ENCODE peak calls at places on chromosomes 12 and 14, in nine cellular contexts. One of them, this sample, is unnamed.

GRCh38 chr12:31117203-31118011 is 43.7 kb downstream of the DDX11 start:
- DNase-seq in pancreas: no peak
- DNase-seq in PC-3: peak
- DNase-seq in AG04449: no peak
- DNase-seq in tibial nerve: peak
- DNase-seq in mesothelial cell of epicardium: no peak
- DNase-seq in heart left ventricle: no peak
- DNase-seq in SK-N-SH: peak
- DNase-seq in upper lobe of left lung: no peak
- DNase-seq in this sample: peak

GRCh38 chr12:109836916-109837315 is 3.7 kb upstream of the TRPV4 start:
- DNase-seq in pancreas: no peak
- DNase-seq in PC-3: peak
- DNase-seq in AG04449: no peak
- DNase-seq in tibial nerve: no peak
- DNase-seq in mesothelial cell of epicardium: no peak
- DNase-seq in heart left ventricle: no peak
- DNase-seq in SK-N-SH: no peak
- DNase-seq in upper lobe of left lung: no peak
- DNase-seq in this sample: no peak

GRCh38 chr14:103155013-103155412 is 31.8 kb downstream of the TNFAIP2 start:
- DNase-seq in pancreas: peak
- DNase-seq in PC-3: peak
- DNase-seq in AG04449: no peak
- DNase-seq in tibial nerve: peak
- DNase-seq in mesothelial cell of epicardium: no peak
- DNase-seq in heart left ventricle: peak
- DNase-seq in SK-N-SH: peak
- DNase-seq in upper lobe of left lung: peak
- DNase-seq in this sample: no peak

GRCh38 chr14:51419685-51420084 is 179.6 kb downstream of the TMX1 start:
- DNase-seq in pancreas: no peak
- DNase-seq in PC-3: no peak
- DNase-seq in AG04449: no peak
- DNase-seq in tibial nerve: no peak
- DNase-seq in mesothelial cell of epicardium: no peak
- DNase-seq in heart left ventricle: no peak
- DNase-seq in SK-N-SH: no peak
- DNase-seq in upper lobe of left lung: no peak
- DNase-seq in this sample: no peak

GRCh38 chr12:16530268-16530865 is 75.6 kb downstream of the LMO3 start:
- DNase-seq in pancreas: peak
- DNase-seq in PC-3: no peak
- DNase-seq in AG04449: no peak
- DNase-seq in tibial nerve: no peak
- DNase-seq in mesothelial cell of epicardium: no peak
- DNase-seq in heart left ventricle: no peak
- DNase-seq in SK-N-SH: no peak
- DNase-seq in upper lobe of left lung: no peak
- DNase-seq in this sample: no peak

GRCh38 chr14:69317780-69318179 is 57.8 kb downstream of the GALNT16 start:
- DNase-seq in pancreas: no peak
- DNase-seq in PC-3: no peak
- DNase-seq in AG04449: no peak
- DNase-seq in tibial nerve: peak
- DNase-seq in mesothelial cell of epicardium: no peak
- DNase-seq in heart left ventricle: no peak
- DNase-seq in SK-N-SH: no peak
- DNase-seq in upper lobe of left lung: peak
- DNase-seq in this sample: no peak

GRCh38 chr12:57476162-57476992 is 3.3 kb downstream of the ARHGAP9 start:
- DNase-seq in pancreas: no peak
- DNase-seq in PC-3: no peak
- DNase-seq in AG04449: no peak
- DNase-seq in tibial nerve: no peak
- DNase-seq in mesothelial cell of epicardium: no peak
- DNase-seq in heart left ventricle: no peak
- DNase-seq in SK-N-SH: no peak
- DNase-seq in upper lobe of left lung: peak
- DNase-seq in this sample: peak

GRCh38 chr12:122929812-122930211 is 33.9 kb upstream of the VPS37B start:
- DNase-seq in pancreas: no peak
- DNase-seq in PC-3: no peak
- DNase-seq in AG04449: no peak
- DNase-seq in tibial nerve: no peak
- DNase-seq in mesothelial cell of epicardium: no peak
- DNase-seq in heart left ventricle: no peak
- DNase-seq in SK-N-SH: no peak
- DNase-seq in upper lobe of left lung: no peak
- DNase-seq in this sample: no peak

GRCh38 chr12:16358896-16359295 is 11.5 kb downstream of the MGST1 start:
- DNase-seq in pancreas: no peak
- DNase-seq in PC-3: no peak
- DNase-seq in AG04449: no peak
- DNase-seq in tibial nerve: no peak
- DNase-seq in mesothelial cell of epicardium: no peak
- DNase-seq in heart left ventricle: no peak
- DNase-seq in SK-N-SH: no peak
- DNase-seq in upper lobe of left lung: no peak
- DNase-seq in this sample: no peak

GRCh38 chr14:51547701-51548100 is 104.0 kb upstream of the FRMD6 start:
- DNase-seq in pancreas: no peak
- DNase-seq in PC-3: no peak
- DNase-seq in AG04449: no peak
- DNase-seq in tibial nerve: no peak
- DNase-seq in mesothelial cell of epicardium: no peak
- DNase-seq in heart left ventricle: no peak
- DNase-seq in SK-N-SH: no peak
- DNase-seq in upper lobe of left lung: no peak
- DNase-seq in this sample: no peak

GRCh38 chr12:116958402-116959197 is 47.9 kb downstream of the FBXW8 start:
- DNase-seq in pancreas: no peak
- DNase-seq in PC-3: peak
- DNase-seq in AG04449: no peak
- DNase-seq in tibial nerve: no peak
- DNase-seq in mesothelial cell of epicardium: no peak
- DNase-seq in heart left ventricle: no peak
- DNase-seq in SK-N-SH: no peak
- DNase-seq in upper lobe of left lung: no peak
- DNase-seq in this sample: no peak

GRCh38 chr12:117596968-117597367 is 235.5 kb upstream of the NOS1 start:
- DNase-seq in pancreas: no peak
- DNase-seq in PC-3: peak
- DNase-seq in AG04449: no peak
- DNase-seq in tibial nerve: no peak
- DNase-seq in mesothelial cell of epicardium: no peak
- DNase-seq in heart left ventricle: no peak
- DNase-seq in SK-N-SH: no peak
- DNase-seq in upper lobe of left lung: no peak
- DNase-seq in this sample: no peak

GRCh38 chr12:104793280-104793679 is 164.8 kb downstream of the SLC41A2 start:
- DNase-seq in pancreas: no peak
- DNase-seq in PC-3: no peak
- DNase-seq in AG04449: no peak
- DNase-seq in tibial nerve: no peak
- DNase-seq in mesothelial cell of epicardium: no peak
- DNase-seq in heart left ventricle: no peak
- DNase-seq in SK-N-SH: no peak
- DNase-seq in upper lobe of left lung: no peak
- DNase-seq in this sample: no peak

GRCh38 chr12:101501410-101502045 is 26.4 kb downstream of the SPIC start:
- DNase-seq in pancreas: no peak
- DNase-seq in PC-3: peak
- DNase-seq in AG04449: no peak
- DNase-seq in tibial nerve: no peak
- DNase-seq in mesothelial cell of epicardium: no peak
- DNase-seq in heart left ventricle: no peak
- DNase-seq in SK-N-SH: no peak
- DNase-seq in upper lobe of left lung: no peak
- DNase-seq in this sample: no peak

GRCh38 chr14:68987653-68988036 is 8.5 kb upstream of the ACTN1 start:
- DNase-seq in pancreas: no peak
- DNase-seq in PC-3: no peak
- DNase-seq in AG04449: no peak
- DNase-seq in tibial nerve: no peak
- DNase-seq in mesothelial cell of epicardium: no peak
- DNase-seq in heart left ventricle: no peak
- DNase-seq in SK-N-SH: peak
- DNase-seq in upper lobe of left lung: no peak
- DNase-seq in this sample: no peak

GRCh38 chr14:36317650-36318049 is 2.8 kb downstream of the MBIP start:
- DNase-seq in pancreas: no peak
- DNase-seq in PC-3: peak
- DNase-seq in AG04449: no peak
- DNase-seq in tibial nerve: no peak
- DNase-seq in mesothelial cell of epicardium: no peak
- DNase-seq in heart left ventricle: no peak
- DNase-seq in SK-N-SH: no peak
- DNase-seq in upper lobe of left lung: no peak
- DNase-seq in this sample: no peak

GRCh38 chr14:36996133-36996856 is 176.1 kb downstream of the SLC25A21 start:
- DNase-seq in pancreas: no peak
- DNase-seq in PC-3: peak
- DNase-seq in AG04449: no peak
- DNase-seq in tibial nerve: no peak
- DNase-seq in mesothelial cell of epicardium: no peak
- DNase-seq in heart left ventricle: no peak
- DNase-seq in SK-N-SH: no peak
- DNase-seq in upper lobe of left lung: no peak
- DNase-seq in this sample: no peak

GRCh38 chr12:108800591-108800990 is 56.8 kb downstream of the SSH1 start:
- DNase-seq in pancreas: no peak
- DNase-seq in PC-3: no peak
- DNase-seq in AG04449: no peak
- DNase-seq in tibial nerve: no peak
- DNase-seq in mesothelial cell of epicardium: no peak
- DNase-seq in heart left ventricle: no peak
- DNase-seq in SK-N-SH: no peak
- DNase-seq in upper lobe of left lung: no peak
- DNase-seq in this sample: no peak

GRCh38 chr12:53500119-53500775 is 836 bp upstream of the TARBP2 start:
- DNase-seq in pancreas: peak
- DNase-seq in PC-3: no peak
- DNase-seq in AG04449: no peak
- DNase-seq in tibial nerve: peak
- DNase-seq in mesothelial cell of epicardium: no peak
- DNase-seq in heart left ventricle: no peak
- DNase-seq in SK-N-SH: peak
- DNase-seq in upper lobe of left lung: peak
- DNase-seq in this sample: no peak

GRCh38 chr12:1878695-1879094 is 39.8 kb downstream of the CACNA2D4 start:
- DNase-seq in pancreas: no peak
- DNase-seq in PC-3: no peak
- DNase-seq in AG04449: no peak
- DNase-seq in tibial nerve: peak
- DNase-seq in mesothelial cell of epicardium: no peak
- DNase-seq in heart left ventricle: no peak
- DNase-seq in SK-N-SH: peak
- DNase-seq in upper lobe of left lung: no peak
- DNase-seq in this sample: no peak

GRCh38 chr12:26940820-26941219 is 2.5 kb downstream of the FGFR1OP2 start:
- DNase-seq in pancreas: no peak
- DNase-seq in PC-3: no peak
- DNase-seq in AG04449: no peak
- DNase-seq in tibial nerve: no peak
- DNase-seq in mesothelial cell of epicardium: no peak
- DNase-seq in heart left ventricle: no peak
- DNase-seq in SK-N-SH: no peak
- DNase-seq in upper lobe of left lung: no peak
- DNase-seq in this sample: no peak

GRCh38 chr12:6145584-6145983 is 21.1 kb upstream of the VWF start:
- DNase-seq in pancreas: no peak
- DNase-seq in PC-3: no peak
- DNase-seq in AG04449: no peak
- DNase-seq in tibial nerve: no peak
- DNase-seq in mesothelial cell of epicardium: no peak
- DNase-seq in heart left ventricle: no peak
- DNase-seq in SK-N-SH: no peak
- DNase-seq in upper lobe of left lung: no peak
- DNase-seq in this sample: no peak

GRCh38 chr12:11877869-11878780 is 192.6 kb upstream of the BCL2L14 start:
- DNase-seq in pancreas: peak
- DNase-seq in PC-3: peak
- DNase-seq in AG04449: peak
- DNase-seq in tibial nerve: no peak
- DNase-seq in mesothelial cell of epicardium: no peak
- DNase-seq in heart left ventricle: peak
- DNase-seq in SK-N-SH: peak
- DNase-seq in upper lobe of left lung: no peak
- DNase-seq in this sample: no peak
- TF ChIP-seq CTCF in pancreas: no peak
- TF ChIP-seq CTCF in PC-3: no peak
- TF ChIP-seq CTCF in AG04449: no peak
- TF ChIP-seq CTCF in tibial nerve: no peak
- TF ChIP-seq CTCF in mesothelial cell of epicardium: no peak
- TF ChIP-seq CTCF in heart left ventricle: no peak
- TF ChIP-seq CTCF in SK-N-SH: no peak
- TF ChIP-seq CTCF in upper lobe of left lung: no peak
- TF ChIP-seq CTCF in this sample: no peak

GRCh38 chr12:99767809-99768208 is 120.3 kb downstream of the GARIN6 start:
- DNase-seq in pancreas: no peak
- DNase-seq in PC-3: peak
- DNase-seq in AG04449: no peak
- DNase-seq in tibial nerve: no peak
- DNase-seq in mesothelial cell of epicardium: no peak
- DNase-seq in heart left ventricle: no peak
- DNase-seq in SK-N-SH: no peak
- DNase-seq in upper lobe of left lung: no peak
- DNase-seq in this sample: no peak
- TF ChIP-seq CTCF in pancreas: no peak
- TF ChIP-seq CTCF in PC-3: peak
- TF ChIP-seq CTCF in AG04449: peak
- TF ChIP-seq CTCF in tibial nerve: no peak
- TF ChIP-seq CTCF in mesothelial cell of epicardium: peak
- TF ChIP-seq CTCF in heart left ventricle: peak
- TF ChIP-seq CTCF in SK-N-SH: peak
- TF ChIP-seq CTCF in upper lobe of left lung: no peak
- TF ChIP-seq CTCF in this sample: no peak

GRCh38 chr14:73295198-73295796 is 58.0 kb downstream of the PAPLN start:
- DNase-seq in pancreas: no peak
- DNase-seq in PC-3: peak
- DNase-seq in AG04449: no peak
- DNase-seq in tibial nerve: peak
- DNase-seq in mesothelial cell of epicardium: no peak
- DNase-seq in heart left ventricle: no peak
- DNase-seq in SK-N-SH: peak
- DNase-seq in upper lobe of left lung: no peak
- DNase-seq in this sample: no peak
- TF ChIP-seq CTCF in pancreas: peak
- TF ChIP-seq CTCF in PC-3: peak
- TF ChIP-seq CTCF in AG04449: peak
- TF ChIP-seq CTCF in tibial nerve: peak
- TF ChIP-seq CTCF in mesothelial cell of epicardium: peak
- TF ChIP-seq CTCF in heart left ventricle: peak
- TF ChIP-seq CTCF in SK-N-SH: peak
- TF ChIP-seq CTCF in upper lobe of left lung: peak
- TF ChIP-seq CTCF in this sample: peak

DNA sequence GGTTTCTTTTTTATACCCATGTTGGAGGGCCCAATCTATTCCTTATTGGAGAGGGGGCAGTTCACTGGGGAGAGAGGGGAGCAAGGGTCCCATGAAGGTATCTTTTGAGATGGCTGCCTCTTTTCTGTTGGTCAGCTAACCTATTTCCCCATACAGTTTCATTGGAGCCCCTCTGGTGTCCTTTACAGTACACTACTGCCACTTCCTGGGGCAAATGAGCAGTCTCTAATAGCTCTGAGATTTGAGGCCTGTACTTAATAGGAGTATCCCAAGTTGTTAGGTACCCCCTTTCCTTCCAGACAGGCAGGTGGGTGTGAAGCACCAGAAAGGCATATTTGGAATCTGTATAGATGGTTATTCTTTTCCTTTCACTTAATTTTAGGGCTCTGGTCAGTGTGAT is 41.3 kb upstream of the RNU6-8 start:
- DNase-seq in pancreas: no peak
- DNase-seq in PC-3: peak
- DNase-seq in AG04449: no peak
- DNase-seq in tibial nerve: no peak
- DNase-seq in mesothelial cell of epicardium: no peak
- DNase-seq in heart left ventricle: no peak
- DNase-seq in SK-N-SH: no peak
- DNase-seq in upper lobe of left lung: no peak
- DNase-seq in this sample: no peak
- TF ChIP-seq CTCF in pancreas: no peak
- TF ChIP-seq CTCF in PC-3: peak
- TF ChIP-seq CTCF in AG04449: peak
- TF ChIP-seq CTCF in tibial nerve: no peak
- TF ChIP-seq CTCF in mesothelial cell of epicardium: no peak
- TF ChIP-seq CTCF in heart left ventricle: peak
- TF ChIP-seq CTCF in SK-N-SH: peak
- TF ChIP-seq CTCF in upper lobe of left lung: no peak
- TF ChIP-seq CTCF in this sample: no peak

This sample was measured in activated B cell treated with CpG ODN at 0.5 μM for 24 hours.